ENCODE peak calls at places on chromosomes 16 and 17, in nine cellular contexts. M is substantia nigra, Q is GM03348, R is NCI-H510A, V is fibroblast of the aortic adventitia, F is KG1, Z is naive B cell, T is kidney tubule cell, D is IMR-90. I is an unnamed sample.

GRCh38 chr17:15946611-15947120 is 1.7 kb downstream of the ADORA2B start:
- DNase-seq in M (no peak), Q (no peak), R (no peak), V (peak), F (no peak), Z (no peak), T (no peak), D (no peak), I (no peak)

GRCh38 chr17:70517808-70518207 is 348.5 kb downstream of the KCNJ2 start:
- DNase-seq in M (no peak), Q (no peak), R (no peak), V (no peak), F (no peak), Z (no peak), T (peak), D (peak), I (no peak)

GRCh38 chr17:79612468-79613194 is 1.8 kb upstream of the RBFOX3 start:
- DNase-seq in M (no peak), Q (peak), R (no peak), V (peak), F (no peak), Z (no peak), T (peak), D (peak), I (no peak)

GRCh38 chr16:15398618-15399316 is 3.2 kb downstream of the MPV17L start:
- DNase-seq in M (no peak), Q (no peak), R (no peak), V (no peak), F (no peak), Z (no peak), T (no peak), D (no peak), I (no peak)

GRCh38 chr16:30011505-30012480 is 966 bp upstream of the DOC2A start:
- DNase-seq in M (no peak), Q (no peak), R (no peak), V (no peak), F (no peak), Z (no peak), T (no peak), D (no peak), I (no peak)

GRCh38 chr17:18368948-18369347 is 5.6 kb upstream of the SHMT1 start:
- DNase-seq in M (no peak), Q (no peak), R (no peak), V (no peak), F (no peak), Z (no peak), T (no peak), D (no peak), I (no peak)

GRCh38 chr16:75225678-75226515 is 7.1 kb downstream of the CTRB1 start:
- DNase-seq in M (no peak), Q (no peak), R (no peak), V (no peak), F (no peak), Z (no peak), T (no peak), D (no peak), I (no peak)

GRCh38 chr17:17820046-17820445 is 16.7 kb downstream of the SREBF1 start:
- DNase-seq in M (no peak), Q (no peak), R (no peak), V (no peak), F (no peak), Z (no peak), T (no peak), D (no peak), I (no peak)

GRCh38 chr17:51036084-51036483 is 84.6 kb downstream of the SPAG9 start:
- DNase-seq in M (no peak), Q (no peak), R (no peak), V (no peak), F (no peak), Z (no peak), T (no peak), D (no peak), I (no peak)

GRCh38 chr17:73261952-73262675 is 434 bp upstream of the CPSF4L start:
- DNase-seq in M (peak), Q (no peak), R (no peak), V (no peak), F (no peak), Z (no peak), T (no peak), D (no peak), I (no peak)

GRCh38 chr16:85620403-85620802 is 7.3 kb downstream of the GSE1 start:
- DNase-seq in M (no peak), Q (no peak), R (no peak), V (no peak), F (no peak), Z (no peak), T (no peak), D (no peak), I (no peak)

GRCh38 chr17:956905-957304 is 22.7 kb downstream of the NXN start:
- DNase-seq in M (no peak), Q (no peak), R (no peak), V (no peak), F (no peak), Z (no peak), T (peak), D (no peak), I (no peak)

GRCh38 chr16:22847100-22847499 is 33.1 kb downstream of the HS3ST2 start:
- DNase-seq in M (no peak), Q (no peak), R (no peak), V (no peak), F (no peak), Z (no peak), T (no peak), D (no peak), I (no peak)

GRCh38 chr17:70552230-70552981 is 383.1 kb downstream of the KCNJ2 start:
- DNase-seq in M (no peak), Q (peak), R (peak), V (peak), F (peak), Z (peak), T (peak), D (peak), I (no peak)

GRCh38 chr17:3506054-3506453 is 30.3 kb downstream of the ASPA start:
- DNase-seq in M (no peak), Q (no peak), R (no peak), V (no peak), F (no peak), Z (no peak), T (no peak), D (no peak), I (no peak)

GRCh38 chr16:28901862-28902261 is 23.2 kb downstream of the RABEP2 start:
- DNase-seq in M (no peak), Q (no peak), R (no peak), V (no peak), F (no peak), Z (no peak), T (no peak), D (no peak), I (no peak)

GRCh38 chr16:30372037-30372712 is 1.9 kb upstream of the TBC1D10B start:
- DNase-seq in M (no peak), Q (no peak), R (no peak), V (no peak), F (no peak), Z (no peak), T (no peak), D (no peak), I (no peak)

GRCh38 chr16:79612207-79612606 is 11.7 kb upstream of the MAF start:
- DNase-seq in M (no peak), Q (no peak), R (no peak), V (no peak), F (no peak), Z (no peak), T (peak), D (no peak), I (no peak)

GRCh38 chr16:78782572-78782971 is 683.1 kb downstream of the WWOX start:
- DNase-seq in M (no peak), Q (no peak), R (no peak), V (no peak), F (no peak), Z (no peak), T (no peak), D (no peak), I (no peak)

GRCh38 chr16:66438536-66438935 is 11.4 kb downstream of the BEAN1 start:
- DNase-seq in M (no peak), Q (no peak), R (no peak), V (no peak), F (no peak), Z (no peak), T (no peak), D (no peak), I (no peak)

GRCh38 chr16:12902511-12903324 is 1.3 kb downstream of the SHISA9 start:
- DNase-seq in M (no peak), Q (no peak), R (no peak), V (no peak), F (no peak), Z (no peak), T (peak), D (no peak), I (no peak)

GRCh38 chr17:49101054-49101534 is 31.5 kb upstream of the B4GALNT2 start:
- DNase-seq in M (no peak), Q (no peak), R (peak), V (peak), F (no peak), Z (no peak), T (peak), D (peak), I (no peak)

GRCh38 chr17:19336938-19337711 is 25.4 kb downstream of the B9D1 start:
- DNase-seq in M (peak), Q (no peak), R (no peak), V (no peak), F (no peak), Z (no peak), T (no peak), D (no peak), I (no peak)

GRCh38 chr17:45302649-45303173 is 14.1 kb downstream of the MAP3K14 start:
- DNase-seq in M (no peak), Q (peak), R (no peak), V (peak), F (no peak), Z (peak), T (peak), D (peak), I (no peak)

GRCh38 chr17:7064248-7064647 is 15.8 kb downstream of the CLEC10A start:
- DNase-seq in M (no peak), Q (no peak), R (no peak), V (peak), F (no peak), Z (no peak), T (peak), D (no peak), I (no peak)

GRCh38 chr17:60106377-60107059 is 27.8 kb upstream of the HEATR6 start:
- DNase-seq in M (no peak), Q (peak), R (no peak), V (peak), F (no peak), Z (no peak), T (peak), D (peak), I (no peak)

GRCh38 chr17:61410555-61411089 is 11.0 kb downstream of the TBX2 start:
- DNase-seq in M (peak), Q (peak), R (peak), V (peak), F (peak), Z (peak), T (peak), D (peak), I (peak)

I was measured in D721Med.